ENCODE peak calls at places on chromosomes 12 and 14, in four cellular contexts. X is H1, K is spleen, E is adrenal gland. M is an unnamed sample.

GRCh38 chr14:100653409-100653808 is 66.2 kb upstream of the BEGAIN start:
- DNase-seq in X (peak), K (no peak), E (no peak), M (no peak)

GRCh38 chr12:82757059-82757458 is 70.4 kb downstream of the TMTC2 start:
- DNase-seq in X (no peak), K (no peak), E (no peak), M (peak)

GRCh38 chr12:25830456-25830855 is 128.0 kb upstream of the RASSF8 start:
- DNase-seq in X (no peak), K (no peak), E (no peak), M (no peak)

GRCh38 chr12:34397591-34398365 is 375.5 kb downstream of the ALG10 start:
- DNase-seq in X (peak), K (peak), E (peak), M (no peak)

GRCh38 chr14:102988054-102988453 is 65.6 kb downstream of the AMN start:
- DNase-seq in X (no peak), K (no peak), E (no peak), M (peak)

GRCh38 chr12:26109343-26109841 is 15.4 kb downstream of the BHLHE41 start:
- DNase-seq in X (peak), K (no peak), E (no peak), M (no peak)

GRCh38 chr14:58130121-58130782 is 21.8 kb downstream of the ARMH4 start:
- DNase-seq in X (no peak), K (no peak), E (no peak), M (no peak)

GRCh38 chr14:55097894-55098560 is 31.0 kb upstream of the LGALS3 start:
- DNase-seq in X (no peak), K (no peak), E (no peak), M (no peak)

GRCh38 chr12:5630101-5630500 is 198.2 kb downstream of the NTF3 start:
- DNase-seq in X (no peak), K (no peak), E (no peak), M (no peak)

GRCh38 chr14:81432171-81432570 is 32.0 kb upstream of the STON2 start:
- DNase-seq in X (no peak), K (no peak), E (no peak), M (peak)

GRCh38 chr14:52348279-52348678 is 34.2 kb downstream of the PTGER2 start:
- DNase-seq in X (no peak), K (no peak), E (no peak), M (no peak)

GRCh38 chr14:93993382-93993781 is 3.7 kb upstream of the CCDC197 start:
- DNase-seq in X (no peak), K (no peak), E (no peak), M (no peak)

GRCh38 chr12:108237272-108237671 is 101.8 kb downstream of the CMKLR1 start:
- DNase-seq in X (peak), K (no peak), E (no peak), M (peak)

GRCh38 chr12:65106948-65107347 is 14.2 kb downstream of the WIF1 start:
- DNase-seq in X (no peak), K (no peak), E (no peak), M (peak)

GRCh38 chr14:52080171-52080800 is 11.4 kb upstream of the NID2 start:
- DNase-seq in X (no peak), K (no peak), E (no peak), M (peak)

GRCh38 chr14:23641180-23641914 is 5.2 kb downstream of the DHRS2 start:
- DNase-seq in X (no peak), K (no peak), E (no peak), M (no peak)

GRCh38 chr14:99853206-99853605 is 60.0 kb downstream of the EML1 start:
- DNase-seq in X (no peak), K (no peak), E (peak), M (no peak)

GRCh38 chr12:112381898-112382796 is at the start of gene HECTD4:
- DNase-seq in X (peak), K (peak), E (peak), M (peak)
- TF ChIP-seq CTCF in X (no peak), K (no peak), E (no peak), M (no peak)

GRCh38 chr12:19576421-19576925 is 137.2 kb downstream of the AEBP2 start:
- DNase-seq in X (no peak), K (no peak), E (no peak), M (no peak)

GRCh38 chr12:19575307-19576243 is 136.3 kb downstream of the AEBP2 start:
- DNase-seq in X (no peak), K (no peak), E (peak), M (peak)

GRCh38 chr12:19574606-19575005 is 135.3 kb downstream of the AEBP2 start:
- DNase-seq in X (no peak), K (no peak), E (no peak), M (no peak)

GRCh38 chr12:19573866-19574265 is 134.6 kb downstream of the AEBP2 start:
- DNase-seq in X (no peak), K (no peak), E (no peak), M (no peak)

GRCh38 chr12:19572920-19573558 is 133.7 kb downstream of the AEBP2 start:
- DNase-seq in X (peak), K (no peak), E (peak), M (peak)
- TF ChIP-seq CTCF in X (peak), K (no peak), E (peak), M (peak)

DNA sequence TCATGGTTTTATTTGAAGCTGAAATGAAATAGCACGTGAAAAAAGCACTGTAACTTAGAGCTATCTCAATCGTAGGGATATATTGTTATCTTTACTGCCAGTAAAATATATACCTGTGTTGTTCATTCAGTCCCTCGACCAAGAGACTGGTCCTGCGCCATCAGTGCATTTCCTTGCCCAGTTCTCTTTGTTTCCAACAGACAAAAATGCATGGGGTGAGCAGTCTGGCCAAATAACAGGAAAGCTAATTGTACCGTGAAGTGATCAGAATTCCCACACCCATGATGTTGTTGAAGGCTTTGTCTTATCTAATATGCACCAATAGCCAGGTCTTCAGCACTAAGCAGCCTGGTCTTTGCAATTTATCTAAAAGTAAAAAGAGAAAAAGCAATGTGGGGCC is 477.1 kb upstream of the GARIN6 start:
- DNase-seq in X (no peak), K (no peak), E (no peak), M (no peak)
- TF ChIP-seq CTCF in X (no peak), K (no peak), E (no peak), M (no peak)

GRCh38 chr14:61759878-61760277 is 2.3 kb upstream of the SNAPC1 start:
- DNase-seq in X (no peak), K (no peak), E (no peak), M (no peak)
- TF ChIP-seq CTCF in X (no peak), K (no peak), E (no peak), M (no peak)

GRCh38 chr12:93301171-93301570 is 76.6 kb upstream of the NUDT4 start:
- DNase-seq in X (no peak), K (no peak), E (no peak), M (no peak)
- TF ChIP-seq CTCF in X (no peak), K (no peak), E (no peak), M (no peak)

DNA sequence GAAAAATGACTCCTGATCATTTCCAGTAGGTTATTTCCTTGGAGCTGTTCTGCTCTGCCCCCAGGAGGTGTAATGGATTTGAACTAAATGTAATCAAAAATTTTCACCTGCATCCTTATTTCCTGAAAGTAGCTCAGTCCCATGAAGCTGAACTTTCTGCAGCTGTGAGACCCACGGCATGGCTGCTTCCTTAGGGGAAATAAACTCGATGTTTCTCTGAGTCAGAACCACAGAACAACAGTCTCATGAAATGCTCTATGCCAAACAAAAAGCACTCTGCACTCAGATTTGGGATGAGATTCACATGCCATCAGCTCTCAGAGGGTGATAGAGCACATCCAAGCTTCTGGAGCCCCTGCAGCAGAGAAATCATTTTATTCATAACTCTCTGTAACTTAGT is 224.1 kb upstream of the PLEKHG7 start:
- DNase-seq in X (no peak), K (no peak), E (no peak), M (no peak)
- TF ChIP-seq CTCF in X (no peak), K (no peak), E (no peak), M (no peak)

GRCh38 chr14:104724981-104725771 is 1.1 kb downstream of the ADSS1 start:
- DNase-seq in X (peak), K (no peak), E (no peak), M (no peak)
- TF ChIP-seq CTCF in X (peak), K (no peak), E (no peak), M (peak)

DNA sequence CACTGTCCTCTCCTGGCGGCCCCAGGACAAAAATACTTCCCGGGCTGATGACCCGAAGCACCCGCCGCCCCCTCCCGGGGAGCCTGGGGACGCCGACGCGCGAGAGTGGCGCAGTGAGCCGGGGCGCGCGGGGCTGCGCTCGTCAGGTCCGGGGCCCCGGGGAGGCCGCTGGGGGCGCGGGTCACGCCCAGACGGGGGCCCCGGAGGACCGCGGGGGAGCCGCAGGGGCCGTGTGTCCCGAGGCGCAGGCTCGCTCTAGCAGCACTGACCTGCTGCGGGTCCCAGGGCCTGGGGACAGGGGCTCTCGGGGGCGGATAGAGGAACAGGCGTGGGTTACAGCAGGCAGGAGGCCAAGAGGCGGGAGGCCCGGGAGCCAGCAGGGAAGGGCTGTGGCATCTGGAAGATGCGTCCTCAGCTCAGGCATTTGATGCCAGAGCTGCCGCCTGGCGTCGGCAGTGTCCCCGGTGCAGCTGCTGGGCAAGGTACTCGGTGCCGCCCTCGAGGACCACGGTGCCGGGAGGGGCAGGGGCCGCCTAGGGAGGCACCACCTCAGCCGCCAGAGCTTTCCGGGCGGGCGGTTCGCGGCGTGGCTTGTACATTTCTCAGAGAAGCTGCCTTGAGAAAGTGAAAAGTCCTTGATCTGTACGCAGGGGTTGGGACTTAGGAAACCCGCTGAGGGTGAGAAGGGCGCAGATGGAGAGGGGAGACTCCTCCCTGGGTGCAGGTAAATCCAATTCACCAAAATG is 1.2 kb downstream of the WNT5B start:
- DNase-seq in X (peak), K (peak), E (peak), M (peak)
- TF ChIP-seq CTCF in X (no peak), K (no peak), E (no peak), M (no peak)

GRCh38 chr12:123075591-123076171 is 75.2 kb downstream of the PITPNM2 start:
- DNase-seq in X (peak), K (peak), E (no peak), M (no peak)
- TF ChIP-seq CTCF in X (no peak), K (no peak), E (no peak), M (no peak)

GRCh38 chr12:14390885-14391530 is 25.5 kb downstream of the ATF7IP start:
- DNase-seq in X (no peak), K (no peak), E (no peak), M (no peak)

GRCh38 chr12:14396071-14396470 is 30.6 kb downstream of the ATF7IP start:
- DNase-seq in X (no peak), K (no peak), E (no peak), M (no peak)

GRCh38 chr12:14395059-14395778 is 29.7 kb downstream of the ATF7IP start:
- DNase-seq in X (no peak), K (no peak), E (no peak), M (no peak)

GRCh38 chr12:14393736-14394135 is 28.3 kb downstream of the ATF7IP start:
- DNase-seq in X (no peak), K (no peak), E (no peak), M (peak)

GRCh38 chr12:14394317-14395058 is 29.0 kb downstream of the ATF7IP start:
- DNase-seq in X (no peak), K (no peak), E (peak), M (peak)
- TF ChIP-seq CTCF in X (no peak), K (peak), E (peak), M (no peak)